ENCODE peak calls at places on chromosomes 6 and 20, in ten cellular contexts. T, J, K, N, A, F, L, Y, S and C are unnamed samples. For H3K4me1, the result is how much of the 10 kb centered on the place peaks cover.

GRCh38 chr20:46715292-46715756 is 5.9 kb downstream of the SLC2A10 start:
- DNase-seq in K (no peak), N (peak), T (no peak), L (no peak), A (no peak), J (peak), S (no peak), F (peak), Y (peak), C (no peak)

GRCh38 chr6:135658916-135659315 is 161.4 kb upstream of the AHI1 start:
- DNase-seq in L (no peak), N (no peak), J (no peak), Y (no peak), S (no peak), A (no peak), K (no peak), T (no peak), F (no peak), C (no peak)

GRCh38 chr6:86152546-86152945 is 509.9 kb upstream of the SYNCRIP start:
- DNase-seq in J (no peak), T (no peak), L (no peak), Y (no peak), K (no peak), A (no peak), N (no peak), S (peak), F (no peak), C (no peak)

GRCh38 chr6:99801805-99802204 is 192.2 kb downstream of the MCHR2 start:
- DNase-seq in F (no peak), A (no peak), L (no peak), S (no peak), J (no peak), Y (no peak), T (no peak), N (no peak), K (no peak), C (no peak)

GRCh38 chr20:55685425-55685824 is 319.9 kb downstream of the CBLN4 start:
- DNase-seq in A (no peak), Y (no peak), T (no peak), K (no peak), F (no peak), S (no peak), L (no peak), N (no peak), J (no peak), C (no peak)

GRCh38 chr6:151402228-151402627 is 10.9 kb upstream of the ZBTB2 start:
- DNase-seq in A (no peak), S (no peak), J (no peak), K (no peak), T (no peak), F (no peak), Y (no peak), N (no peak), L (no peak), C (no peak)

GRCh38 chr20:40685349-40685748 is 3.7 kb downstream of the MAFB start:
- DNase-seq in K (no peak), A (no peak), N (no peak), J (no peak), T (no peak), F (no peak), Y (no peak), L (no peak), S (no peak), C (no peak)

GRCh38 chr6:155341130-155341828 is 27.0 kb upstream of the TFB1M start:
- DNase-seq in L (no peak), N (peak), A (no peak), Y (no peak), F (no peak), T (peak), K (no peak), J (peak), S (no peak), C (no peak)

GRCh38 chr6:135012764-135013163 is 41.9 kb downstream of the HBS1L start:
- DNase-seq in K (no peak), T (no peak), F (no peak), N (peak), J (peak), L (no peak), S (no peak), Y (no peak), A (no peak), C (no peak)

GRCh38 chr20:63521602-63522001 is 1.0 kb downstream of the PPDPF start:
- DNase-seq in K (peak), S (peak), L (no peak), T (no peak), J (no peak), A (no peak), Y (no peak), F (no peak), N (no peak), C (no peak)

GRCh38 chr6:163206196-163206595 is 208.3 kb upstream of the QKI start:
- DNase-seq in L (no peak), S (no peak), Y (no peak), A (no peak), N (no peak), J (no peak), K (no peak), T (no peak), F (no peak), C (no peak)

GRCh38 chr6:1797801-1798200 is 188.1 kb downstream of the FOXC1 start:
- DNase-seq in T (peak), K (no peak), L (no peak), F (no peak), A (no peak), Y (no peak), J (peak), N (peak), S (no peak), C (no peak)

GRCh38 chr6:170160031-170160627 is 130.7 kb downstream of the DLL1 start:
- DNase-seq in S (no peak), T (no peak), N (no peak), K (no peak), F (no peak), A (no peak), Y (no peak), L (no peak), J (no peak), C (no peak)

GRCh38 chr20:64103871-64104666 is 3.3 kb downstream of the NPBWR2 start:
- DNase-seq in F (peak), L (peak), Y (no peak), S (peak), A (peak), K (no peak), J (no peak), N (no peak), T (no peak), C (peak)

GRCh38 chr6:111843347-111844147 is 29.7 kb downstream of the FYN start:
- DNase-seq in F (no peak), N (peak), T (peak), L (no peak), K (no peak), S (no peak), A (no peak), Y (no peak), J (no peak), C (peak)

GRCh38 chr6:102812242-102812641 is 1418.7 kb downstream of the GRIK2 start:
- DNase-seq in L (no peak), A (no peak), Y (no peak), S (no peak), N (no peak), T (no peak), J (no peak), K (no peak), F (no peak), C (no peak)

GRCh38 chr6:102815207-102815606 is 1421.7 kb downstream of the GRIK2 start:
- DNase-seq in F (no peak), S (no peak), L (no peak), N (no peak), Y (no peak), K (no peak), T (no peak), J (no peak), A (no peak), C (no peak)

DNA sequence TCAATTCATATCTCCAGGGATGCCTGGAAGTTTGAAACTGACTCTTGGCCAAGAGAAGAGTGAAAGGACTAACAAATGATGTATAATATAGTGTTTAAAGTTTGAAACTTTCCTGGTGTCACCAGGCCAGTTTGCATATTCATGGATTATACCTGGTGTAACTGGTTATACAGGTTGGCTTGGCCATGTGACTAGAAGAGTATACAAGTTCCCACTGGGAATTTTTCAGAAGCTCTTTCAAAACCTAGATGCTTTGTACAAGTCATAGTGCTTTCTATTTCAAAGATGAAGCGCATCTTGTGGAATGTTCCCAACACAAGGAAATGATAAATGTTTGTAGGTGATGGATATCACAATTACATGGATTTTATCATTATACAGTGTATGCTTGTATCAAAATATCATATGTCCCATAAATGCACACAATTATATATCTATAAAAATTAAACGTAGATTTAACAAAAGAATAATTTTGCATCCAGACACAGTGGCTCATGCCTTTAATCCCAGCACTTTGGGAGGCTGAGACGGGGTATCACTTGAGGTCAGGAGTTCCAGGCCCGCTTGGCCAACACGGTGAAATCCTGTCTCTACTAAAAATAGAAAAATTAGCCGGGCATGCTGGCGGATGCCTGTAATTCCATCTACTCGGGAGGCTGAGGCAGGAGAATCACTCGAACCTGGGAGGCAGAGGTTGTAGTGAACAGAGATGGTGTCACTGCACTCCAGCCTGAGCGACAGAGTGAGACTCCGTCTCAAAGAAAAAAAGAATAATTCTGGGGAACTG is 1420.2 kb downstream of the GRIK2 start:
- DNase-seq in F (no peak), Y (no peak), L (no peak), K (no peak), T (no peak), J (no peak), N (no peak), S (no peak), A (no peak), C (no peak)
- H3K4me1 ChIP-seq in F (under half), Y (under half), L (under half), K (under half), T (under half), J (under half), N (under half), S (under half), A (under half), C (under half)

GRCh38 chr6:9999806-10000205 is 415.1 kb downstream of the TFAP2A start:
- DNase-seq in T (no peak), A (no peak), Y (no peak), F (no peak), N (no peak), L (no peak), K (no peak), S (no peak), J (no peak), C (no peak)
- H3K27ac ChIP-seq in T (no peak), A (no peak), Y (no peak), F (no peak), N (no peak), L (no peak), K (no peak), S (no peak), J (no peak), C (no peak)

GRCh38 chr6:125101656-125102055 is 51.9 kb upstream of the TPD52L1 start:
- DNase-seq in F (no peak), N (no peak), S (no peak), T (no peak), A (no peak), J (peak), Y (no peak), L (no peak), K (no peak), C (no peak)
- H3K4me1 ChIP-seq in F (under half), N (under half), S (under half), T (under half), A (under half), J (under half), Y (under half), L (under half), K (under half), C (under half)

DNA sequence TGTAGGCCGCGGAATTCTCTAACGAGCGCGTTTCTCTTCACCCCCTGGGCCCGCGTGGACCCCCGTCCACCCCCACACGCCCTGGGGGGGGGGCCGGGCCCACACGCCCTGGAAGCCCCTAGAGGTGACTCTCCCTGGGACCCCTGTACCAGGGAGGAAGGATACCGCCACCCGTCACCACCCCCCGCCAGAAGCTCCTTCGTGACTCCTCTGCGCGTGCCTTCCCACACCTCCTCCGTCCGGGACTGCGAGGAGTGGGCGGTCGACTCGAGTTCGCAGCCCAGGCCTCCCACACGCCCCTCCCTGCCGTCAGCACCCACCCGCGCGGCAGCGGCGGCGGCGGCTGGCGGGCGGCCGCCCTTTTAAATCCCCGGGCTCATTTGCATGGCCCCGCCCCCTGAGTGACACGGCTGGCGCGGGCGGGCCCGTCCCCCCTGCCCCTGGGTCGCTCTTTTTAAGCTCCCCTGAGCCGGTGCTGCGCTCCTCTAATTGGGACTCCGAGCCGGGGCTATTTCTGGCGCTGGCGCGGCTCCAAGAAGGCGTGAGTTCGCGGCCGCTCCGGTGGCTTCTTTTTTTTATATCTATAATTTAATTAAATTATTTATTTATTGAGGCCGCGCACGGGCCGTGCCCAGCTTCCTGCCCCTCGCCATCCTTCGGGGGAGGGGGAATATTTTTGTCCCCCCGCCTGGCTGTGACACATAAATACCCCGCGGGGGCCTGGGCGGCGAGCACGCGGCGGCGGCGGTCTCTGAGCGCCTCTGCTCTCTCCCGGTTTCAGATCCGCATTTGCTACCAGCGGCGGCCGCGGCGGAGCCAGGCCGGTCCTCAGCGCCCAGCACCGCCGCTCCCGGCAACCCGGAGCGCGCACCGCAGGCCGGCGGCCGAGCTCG is at the start of gene HMGA1:
- DNase-seq in L (peak), F (peak), K (peak), A (peak), T (peak), Y (peak), S (peak), N (peak), J (peak), C (peak)
- H3K27ac ChIP-seq in L (peak), F (peak), K (peak), A (peak), T (peak), Y (peak), S (peak), N (peak), J (peak), C (peak)